ENCODE peak calls at places on chromosomes 1 and 21, in nine cellular contexts. O, R, G, A, Y, U, N, H and S are unnamed samples.

GRCh38 chr1:85278853-85279314 is 2.5 kb upstream of the BCL10 start:
- DNase-seq in U (no peak), H (peak; percentile 95), A (no peak), N (no peak), R (no peak), O (peak; percentile 45), Y (peak; percentile 78), G (no peak), S (peak; percentile 75)

GRCh38 chr1:212313616-212314015 is 28.4 kb downstream of the PPP2R5A start:
- DNase-seq in U (no peak), Y (no peak), N (no peak), O (no peak), R (no peak), G (no peak), A (no peak), H (no peak), S (no peak)

GRCh38 chr21:29585462-29585861 is 286.7 kb downstream of the BACH1 start:
- DNase-seq in G (no peak), Y (no peak), N (no peak), H (no peak), R (no peak), O (no peak), A (no peak), U (no peak), S (no peak)

GRCh38 chr1:119840745-119841144 is 29.5 kb upstream of the REG4 start:
- DNase-seq in R (no peak), A (no peak), H (no peak), Y (no peak), U (no peak), O (no peak), G (no peak), N (no peak), S (no peak)

GRCh38 chr21:46604975-46605758 is at the start of gene S100B:
- DNase-seq in Y (no peak), O (no peak), A (no peak), N (no peak), H (no peak), R (no peak), U (peak; percentile 47), G (no peak), S (no peak)

GRCh38 chr1:163401211-163401610 is 79.5 kb downstream of the NUF2 start:
- DNase-seq in H (no peak), U (no peak), R (no peak), A (no peak), G (no peak), N (no peak), O (no peak), Y (no peak), S (no peak)

GRCh38 chr1:82837261-82837660 is 1036.5 kb downstream of the ADGRL2 start:
- DNase-seq in O (no peak), G (no peak), Y (no peak), A (no peak), R (no peak), N (no peak), U (no peak), H (no peak), S (no peak)

GRCh38 chr21:27647401-27647800 is 680.5 kb upstream of the ADAMTS5 start:
- DNase-seq in N (no peak), R (no peak), O (no peak), H (no peak), Y (no peak), U (no peak), A (no peak), G (no peak), S (no peak)

GRCh38 chr1:2817784-2818564 is 16.5 kb upstream of the TTC34 start:
- DNase-seq in G (no peak), U (no peak), Y (no peak), N (no peak), H (no peak), O (no peak), A (no peak), R (no peak), S (no peak)

GRCh38 chr1:248856176-248856575 is 2.7 kb downstream of the ZNF692 start:
- DNase-seq in Y (no peak), N (no peak), G (no peak), O (no peak), A (no peak), U (no peak), H (no peak), R (no peak), S (no peak)

GRCh38 chr21:37073417-37074194 is 552 bp downstream of the TTC3 start:
- DNase-seq in R (peak; percentile 48), Y (no peak), H (no peak), O (peak; percentile 39), U (peak; percentile 32), G (peak; percentile 45), A (peak; percentile 81), N (no peak), S (no peak)

GRCh38 chr1:27968692-27969091 is 8.9 kb downstream of the XKR8 start:
- DNase-seq in H (peak; percentile 56), A (no peak), O (no peak), Y (peak; percentile 46), N (no peak), U (no peak), G (no peak), R (no peak), S (no peak)

DNA sequence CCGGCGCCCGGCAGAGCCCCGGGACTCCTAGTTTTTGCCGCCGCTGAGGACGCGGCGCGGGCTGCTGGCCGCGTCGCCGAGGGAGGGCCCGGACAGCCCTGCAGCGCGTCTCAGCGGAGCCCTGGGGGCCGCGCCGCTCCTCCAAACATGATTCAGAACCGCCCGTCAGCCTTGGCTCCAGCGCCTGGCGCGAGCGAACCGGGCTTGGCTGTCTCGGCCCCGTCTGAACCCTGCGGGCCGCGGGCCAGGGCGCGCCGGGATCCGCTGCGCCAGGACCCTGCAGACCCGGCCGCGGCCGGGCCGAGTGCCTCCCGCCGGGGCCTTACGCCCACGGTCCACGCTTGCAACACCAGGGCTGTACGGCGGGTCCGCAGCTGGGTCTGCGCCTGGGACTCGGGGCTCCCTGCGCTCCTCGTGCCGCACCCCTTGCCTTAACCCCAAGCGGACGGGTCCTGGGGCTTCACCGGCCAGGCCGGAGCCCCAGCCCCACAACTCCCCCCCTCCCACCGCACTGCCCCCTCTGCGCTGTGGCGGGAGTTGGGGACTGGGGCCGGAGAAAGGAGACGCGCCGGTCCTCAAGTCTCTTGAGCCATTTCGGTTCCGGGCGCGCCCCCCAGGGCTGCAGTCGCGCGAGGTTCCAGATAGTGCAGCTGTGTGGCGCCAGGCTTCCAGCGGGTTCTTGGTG is 48.4 kb upstream of the CD34 start:
- DNase-seq in U (no peak), R (peak; percentile 61), O (no peak), Y (no peak), A (peak; percentile 80), N (no peak), H (no peak), G (no peak), S (no peak)
- TF ChIP-seq CTCF in U (no peak), R (no peak), O (no peak), Y (no peak), A (no peak), N (no peak), H (no peak), G (no peak), S (no peak)

DNA sequence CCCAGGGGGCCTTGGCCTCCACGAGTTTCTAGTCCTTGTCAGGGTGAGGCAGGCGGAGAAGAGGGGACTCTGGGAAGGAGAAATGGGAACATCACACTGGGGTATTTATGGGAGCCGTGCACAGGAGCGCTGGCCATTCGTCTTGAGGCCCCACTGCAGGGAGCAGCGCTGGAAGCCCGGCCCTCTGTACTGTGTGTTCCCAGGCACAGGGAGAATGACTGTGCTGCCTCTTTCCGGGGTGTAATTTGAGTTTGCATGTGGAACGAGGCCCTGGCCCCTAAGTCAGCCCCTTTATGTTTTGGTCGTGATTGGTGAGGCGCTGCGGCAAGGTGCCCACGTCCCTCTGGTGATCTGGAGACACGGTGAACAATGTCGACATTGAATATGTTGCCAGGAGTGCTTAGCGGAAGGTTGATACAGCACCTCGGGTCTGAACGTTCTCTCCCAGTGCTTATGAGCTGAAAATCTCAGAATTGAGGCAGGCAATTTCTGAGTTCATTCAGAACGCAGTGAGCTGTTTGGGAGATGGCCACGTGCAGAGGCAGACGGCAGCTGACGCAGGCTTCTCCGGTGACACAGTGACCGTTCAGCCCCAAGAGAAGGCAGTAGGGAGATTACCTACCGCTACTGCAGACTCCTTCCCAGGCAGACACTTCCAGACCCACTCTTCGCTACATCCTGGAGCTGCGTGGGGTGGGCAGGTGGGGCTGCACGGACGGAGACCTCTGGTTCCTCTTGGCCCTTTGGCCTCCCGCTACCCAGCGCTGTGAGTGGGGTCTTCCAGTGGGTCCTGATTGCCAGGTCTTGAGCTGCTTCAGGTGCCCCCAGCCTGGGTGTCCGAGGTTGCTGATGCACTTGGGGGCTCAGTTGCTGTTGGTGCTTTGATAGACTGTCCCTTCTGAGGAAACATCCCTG is 265.8 kb downstream of the CAMTA1 start:
- DNase-seq in A (no peak), N (no peak), U (no peak), Y (no peak), G (no peak), O (no peak), R (no peak), H (no peak), S (no peak)
- TF ChIP-seq CTCF in A (no peak), N (no peak), U (no peak), Y (no peak), G (no peak), O (no peak), R (no peak), H (no peak), S (no peak)

GRCh38 chr1:227257964-227258363 is 60.3 kb downstream of the CDC42BPA start:
- DNase-seq in R (no peak), A (no peak), H (no peak), G (no peak), N (no peak), O (no peak), Y (no peak), U (no peak), S (no peak)
- TF ChIP-seq CTCF in R (no peak), A (no peak), H (no peak), G (no peak), N (peak; percentile 51), O (no peak), Y (no peak), U (no peak), S (no peak)

DNA sequence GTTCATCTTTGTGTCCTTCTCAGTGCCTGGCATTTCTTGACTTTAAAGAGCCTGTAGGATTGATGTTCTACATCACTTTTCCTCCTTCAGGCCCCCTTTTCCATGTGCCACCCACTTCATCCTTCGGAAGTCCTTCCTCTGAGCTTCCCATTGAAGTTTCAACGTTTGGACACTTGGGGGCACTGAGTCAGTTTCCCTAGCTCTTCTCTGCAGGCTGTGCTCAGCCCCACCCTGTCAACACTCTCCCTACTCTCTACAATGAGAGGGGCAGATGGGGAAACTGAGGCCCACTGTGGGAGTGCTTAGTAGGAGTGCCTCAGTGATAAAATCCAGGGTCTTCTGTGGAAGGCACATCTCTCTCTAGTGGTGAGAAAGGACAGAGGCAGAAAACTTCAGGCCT is 11.9 kb downstream of the KCNJ10 start:
- DNase-seq in A (no peak), U (no peak), N (no peak), R (no peak), O (no peak), H (no peak), G (no peak), Y (no peak), S (no peak)
- TF ChIP-seq CTCF in A (no peak), U (no peak), N (peak; percentile 52), R (no peak), O (peak; percentile 34), H (peak; percentile 13), G (no peak), Y (peak; percentile 7), S (peak; percentile 36)

GRCh38 chr1:103525114-103525606 is 339 bp upstream of the RNPC3 start:
- DNase-seq in O (no peak), U (peak; percentile 11), N (no peak), H (no peak), G (peak; percentile 1), Y (no peak), R (no peak), A (no peak), S (peak; percentile 55)
- TF ChIP-seq CTCF in O (no peak), U (no peak), N (no peak), H (no peak), G (no peak), Y (no peak), R (no peak), A (no peak), S (no peak)